ENCODE peak calls at places on chromosomes 13 and 19, in ten cellular contexts. R is Peyer's patch; W is CD4-positive, alpha-beta T cell; K is stimulated activated CD4-positive, alpha-beta T cell treated with anti-CD3 and anti-CD28 coated beads, Interleukin-1b, Interleukin-23, amount 100 ng/mL, for 24 hours; X is NCI-H1092 treated with DMSO at 0.1 percent for 48 hours; L is left lung; U is EH; P is anterior cingulate cortex; N is psoas muscle; H is cardiac fibroblast. V is an unnamed sample.

GRCh38 chr13:41609828-41610227 is 152.5 kb downstream of the RGCC start:
- DNase-seq in R (no peak), W (no peak), K (no peak), X (no peak), L (no peak), U (no peak), P (no peak), N (no peak), H (no peak), V (no peak)

GRCh38 chr13:114235697-114236096 is 1.0 kb downstream of the CDC16 start:
- DNase-seq in R (no peak), W (no peak), K (no peak), X (no peak), L (no peak), U (no peak), P (no peak), N (no peak), H (no peak), V (no peak)

GRCh38 chr13:41356788-41357187 is 45.7 kb downstream of the NAA16 start:
- DNase-seq in R (no peak), W (peak; percentile 21), K (peak; percentile 7), X (no peak), L (no peak), U (no peak), P (no peak), N (no peak), H (no peak), V (no peak)

GRCh38 chr19:58338825-58339558 is 12.2 kb downstream of the ZSCAN22 start:
- DNase-seq in R (no peak), W (no peak), K (no peak), X (no peak), L (no peak), U (no peak), P (no peak), N (no peak), H (no peak), V (no peak)

GRCh38 chr13:99971576-99972189 is at the start of gene ZIC5:
- DNase-seq in R (no peak), W (no peak), K (no peak), X (no peak), L (no peak), U (no peak), P (peak; percentile 39), N (no peak), H (no peak), V (no peak)

GRCh38 chr13:21234537-21234936 is 58.1 kb downstream of the MRPL57 start:
- DNase-seq in R (no peak), W (no peak), K (no peak), X (no peak), L (no peak), U (peak; percentile 69), P (no peak), N (no peak), H (no peak), V (peak; percentile 35)

GRCh38 chr19:50975766-50976165 is 6.4 kb upstream of the KLK6 start:
- DNase-seq in R (no peak), W (no peak), K (no peak), X (no peak), L (peak; percentile 36), U (no peak), P (no peak), N (no peak), H (no peak), V (no peak)

GRCh38 chr13:93227906-93228801 is 1.5 kb downstream of the GPC6 start:
- DNase-seq in R (no peak), W (no peak), K (no peak), X (peak; percentile 92), L (peak; percentile 52), U (peak; percentile 88), P (peak; percentile 71), N (peak; percentile 56), H (peak; percentile 93), V (peak; percentile 62)

GRCh38 chr19:6800991-6801396 is 28.5 kb downstream of the VAV1 start:
- DNase-seq in R (no peak), W (no peak), K (no peak), X (no peak), L (no peak), U (peak; percentile 33), P (no peak), N (no peak), H (peak; percentile 59), V (peak; percentile 31)

GRCh38 chr19:46931197-46931596 is 70.4 kb downstream of the ARHGAP35 start:
- DNase-seq in R (no peak), W (no peak), K (no peak), X (no peak), L (no peak), U (no peak), P (no peak), N (no peak), H (no peak), V (no peak)

GRCh38 chr13:40666905-40667621 is 622 bp upstream of the FOXO1 start:
- DNase-seq in R (peak; percentile 67), W (peak; percentile 8), K (no peak), X (peak; percentile 40), L (peak; percentile 56), U (no peak), P (no peak), N (peak; percentile 54), H (no peak), V (no peak)

GRCh38 chr13:33147832-33148231 is 131.6 kb downstream of the KL start:
- DNase-seq in R (no peak), W (no peak), K (no peak), X (no peak), L (no peak), U (no peak), P (no peak), N (no peak), H (no peak), V (no peak)

GRCh38 chr13:20969182-20969581 is 66.6 kb upstream of the XPO4 start:
- DNase-seq in R (no peak), W (no peak), K (no peak), X (no peak), L (no peak), U (peak; percentile 61), P (no peak), N (no peak), H (no peak), V (peak; percentile 42)

GRCh38 chr19:38025908-38026307 is 118.9 kb downstream of the SIPA1L3 start:
- DNase-seq in R (no peak), W (no peak), K (no peak), X (no peak), L (no peak), U (no peak), P (no peak), N (no peak), H (no peak), V (no peak)

V was measured in AG08395.